ENCODE peak calls at places on chromosome X, in five cellular contexts. B is endothelial cell of umbilical vein; S is neural crest cell; A is stimulated activated naive B cell treated with anti-CD40 and anti-IgM and Interleukin-4, amounts not matched to agents 10 μg/mL and 1 μg/mL and 100 μg/mL, for 72 hours; Z is activated CD4-positive, alpha-beta T cell treated with anti-CD3 and anti-CD28 coated beads for 24 hours. P is an unnamed sample.

GRCh38 chrX:21975827-21976226 is 35.3 kb downstream of the SMS start:
- DNase-seq in S (no peak), Z (no peak), A (no peak), B (peak; percentile 61), P (peak; percentile 22)

GRCh38 chrX:141278306-141278705 is 36.0 kb upstream of the SPANXC start:
- DNase-seq in A (no peak), S (peak; percentile 1), Z (no peak), B (peak; percentile 29), P (peak; percentile 1)

GRCh38 chrX:114675365-114675764 is 91.5 kb downstream of the HTR2C start:
- DNase-seq in B (no peak), Z (no peak), A (no peak), S (no peak), P (no peak)

GRCh38 chrX:132375941-132376340 is 112.9 kb downstream of the MBNL3 start:
- DNase-seq in B (peak; percentile 0), Z (no peak), S (no peak), A (no peak), P (no peak)

GRCh38 chrX:31993635-31994034 is 921.8 kb upstream of the FTHL17 start:
- DNase-seq in A (no peak), S (no peak), Z (no peak), B (no peak), P (no peak)

GRCh38 chrX:152220612-152221011 is 82.2 kb upstream of the MAGEA10 start:
- DNase-seq in A (no peak), B (no peak), S (no peak), Z (no peak), P (no peak)

GRCh38 chrX:95764972-95765451 is 919.6 kb upstream of the DIAPH2 start:
- DNase-seq in B (peak; percentile 49), Z (no peak), A (no peak), S (peak; percentile 1), P (no peak)

GRCh38 chrX:20348139-20348538 is 81.4 kb upstream of the RPS6KA3 start:
- DNase-seq in A (no peak), B (no peak), Z (no peak), S (no peak), P (no peak)

GRCh38 chrX:153933751-153934472 is 925 bp downstream of the NAA10 start:
- DNase-seq in B (no peak), A (no peak), Z (no peak), S (no peak), P (no peak)

GRCh38 chrX:70479197-70479969 is 34.7 kb downstream of the DLG3 start:
- DNase-seq in B (peak; percentile 39), Z (no peak), S (no peak), A (no peak), P (no peak)

GRCh38 chrX:47187106-47187677 is 6.4 kb upstream of the UBA1 start:
- DNase-seq in Z (no peak), B (no peak), S (no peak), A (no peak), P (no peak)

GRCh38 chrX:40094041-40094899 is 3.5 kb downstream of the BCOR start:
- DNase-seq in Z (no peak), A (peak; percentile 5), S (no peak), B (peak; percentile 11), P (no peak)

P was measured in pulmonary artery endothelial cell.